ENCODE peak calls at places on chromosomes 1 and 21, in six cellular contexts. H is tibial nerve, O is left ventricle myocardium inferior, X is transverse colon, R is endodermal cell, E is esophagus squamous epithelium. Y is an unnamed sample.

GRCh38 chr1:217846733-217847132 is 215.6 kb downstream of the SPATA17 start:
- DNase-seq in O (no peak), H (no peak), R (no peak), E (no peak), X (no peak), Y (no peak)

GRCh38 chr1:12518956-12519707 is 98.9 kb downstream of the DHRS3 start:
- DNase-seq in H (peak; percentile 63), O (peak; percentile 80), E (no peak), X (peak; percentile 62), R (no peak), Y (no peak)

GRCh38 chr1:99005142-99005491 is 456 bp upstream of the PLPPR5 start:
- DNase-seq in E (no peak), H (no peak), O (no peak), X (no peak), R (peak; percentile 78), Y (no peak)

GRCh38 chr1:227886503-227886961 is 61.2 kb downstream of the WNT9A start:
- DNase-seq in H (peak; percentile 10), E (no peak), R (peak; percentile 68), O (no peak), X (no peak), Y (peak; percentile 59)

GRCh38 chr1:149888160-149888998 is 11.0 kb upstream of the BOLA1 start:
- DNase-seq in X (peak; percentile 86), E (peak; percentile 11), O (peak; percentile 76), R (peak; percentile 96), H (peak; percentile 68), Y (peak; percentile 92)

GRCh38 chr1:102799496-102799895 is 308.8 kb downstream of the COL11A1 start:
- DNase-seq in O (no peak), H (no peak), R (no peak), X (no peak), E (no peak), Y (no peak)

GRCh38 chr1:50163674-50164073 is 55.0 kb downstream of the ELAVL4 start:
- DNase-seq in X (no peak), O (no peak), R (no peak), H (no peak), E (no peak), Y (no peak)

GRCh38 chr1:97366986-97367385 is 553.8 kb downstream of the DPYD start:
- DNase-seq in R (no peak), O (no peak), E (no peak), X (no peak), H (no peak), Y (no peak)

GRCh38 chr1:228515200-228515834 is 28.1 kb downstream of the RNF187 start:
- DNase-seq in H (no peak), R (peak; percentile 77), E (no peak), O (no peak), X (no peak), Y (no peak)

GRCh38 chr1:54121482-54122130 is 31.2 kb downstream of the CDCP2 start:
- DNase-seq in R (peak; percentile 96), X (peak; percentile 85), E (no peak), H (peak; percentile 49), O (peak; percentile 72), Y (peak; percentile 75)

GRCh38 chr1:209651148-209651547 is 1.1 kb downstream of the LAMB3 start:
- DNase-seq in R (peak; percentile 72), O (peak; percentile 68), H (no peak), E (no peak), X (peak; percentile 84), Y (no peak)

GRCh38 chr1:89429062-89429461 is 65.2 kb downstream of the GBP6 start:
- DNase-seq in O (no peak), X (no peak), H (no peak), R (no peak), E (no peak), Y (no peak)

GRCh38 chr1:156140879-156141707 is 12.3 kb upstream of the SEMA4A start:
- DNase-seq in E (no peak), O (no peak), R (peak; percentile 97), X (no peak), H (no peak), Y (peak; percentile 85)

GRCh38 chr1:209008586-209008985 is 574.9 kb upstream of the CAMK1G start:
- DNase-seq in R (no peak), O (no peak), X (no peak), H (no peak), E (no peak), Y (no peak)

GRCh38 chr1:25562101-25562927 is 18.9 kb downstream of the LDLRAP1 start:
- DNase-seq in H (no peak), E (peak; percentile 37), O (no peak), X (peak; percentile 89), R (no peak), Y (peak; percentile 59)

GRCh38 chr1:105865546-105865945 is 1190.9 kb upstream of the PRMT6 start:
- DNase-seq in X (no peak), O (no peak), H (no peak), E (no peak), R (no peak), Y (no peak)

GRCh38 chr1:150931773-150932172 is 5.6 kb downstream of the SETDB1 start:
- DNase-seq in H (no peak), E (no peak), R (no peak), O (no peak), X (no peak), Y (no peak)

GRCh38 chr1:200183637-200184036 is 156.1 kb downstream of the NR5A2 start:
- DNase-seq in E (no peak), X (no peak), O (no peak), R (no peak), H (no peak), Y (no peak)

GRCh38 chr21:34890724-34891609 is 158.1 kb downstream of the RUNX1 start:
- DNase-seq in H (no peak), X (peak; percentile 30), O (peak; percentile 20), E (no peak), R (peak; percentile 75), Y (peak; percentile 43)

DNA sequence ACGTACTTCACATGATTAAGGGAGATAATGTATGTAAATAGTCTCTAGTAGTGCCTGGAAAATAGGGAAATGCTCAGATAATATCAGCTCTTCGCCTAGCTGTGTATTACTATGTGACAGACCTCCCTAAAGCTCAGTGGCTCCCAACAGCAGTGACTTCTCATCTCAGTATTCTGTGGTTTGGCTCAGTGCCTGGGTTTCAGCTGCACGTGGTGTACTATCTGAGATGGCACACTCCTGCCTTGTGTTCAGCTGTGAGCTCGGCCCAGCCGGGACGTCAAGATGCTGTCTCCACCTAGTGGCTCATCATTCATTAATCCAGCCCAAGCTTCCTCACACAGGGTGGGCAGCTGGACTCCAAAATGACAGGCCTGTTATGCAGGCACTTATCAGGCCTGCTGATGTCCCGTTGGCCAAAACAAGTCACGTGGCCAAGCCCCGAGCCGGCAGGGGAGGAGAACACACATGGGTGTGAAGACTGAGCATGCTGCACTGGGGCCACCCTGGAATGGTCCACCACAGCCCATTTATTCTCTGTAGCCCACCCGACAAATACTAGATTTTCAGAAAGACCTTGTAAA is 17.8 kb downstream of the SLFNL1 start:
- DNase-seq in O (peak; percentile 89), X (peak; percentile 92), E (peak; percentile 69), R (peak; percentile 74), H (peak; percentile 96), Y (peak; percentile 97)
- TF ChIP-seq CTCF in O (peak; percentile 68), X (peak; percentile 35), E (peak; percentile 20), R (peak; percentile 59), H (peak; percentile 79), Y (peak; percentile 34)

GRCh38 chr1:248155927-248156326 is 11.0 kb downstream of the OR2M5 start:
- DNase-seq in X (no peak), O (no peak), H (no peak), R (no peak), E (no peak), Y (no peak)
- H3K9me3 ChIP-seq in X (no peaks in the 10 kb centered on the region), O (no peaks in the 10 kb centered on the region), H (no peaks in the 10 kb centered on the region), R (peaks cover 68% of the 10 kb centered on the region), E (no peaks in the 10 kb centered on the region), Y (no peaks in the 10 kb centered on the region)

DNA sequence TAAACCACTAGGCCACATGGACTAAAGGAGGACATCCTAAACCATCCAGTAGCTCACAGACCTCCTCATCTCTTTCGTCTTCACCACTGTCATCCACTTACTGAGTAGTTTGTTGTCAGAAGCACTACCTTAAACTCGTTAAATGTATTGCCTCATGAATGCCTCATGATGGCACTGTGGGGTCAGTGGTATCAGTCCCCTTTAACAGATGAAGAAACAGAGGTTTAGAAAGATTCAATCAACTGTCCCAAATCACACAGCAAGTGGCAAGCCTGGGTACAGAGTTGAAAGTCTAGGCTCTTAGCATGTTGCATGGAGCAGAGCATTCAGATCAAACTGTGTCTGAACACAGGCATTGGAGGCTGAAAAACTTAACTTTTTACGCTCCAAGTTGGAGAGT is 183.6 kb upstream of the KIAA0040 start:
- DNase-seq in E (no peak), R (peak; percentile 56), X (no peak), H (no peak), O (no peak), Y (no peak)
- TF ChIP-seq CTCF in E (no peak), R (peak; percentile 82), X (no peak), H (no peak), O (peak; percentile 20), Y (no peak)

DNA sequence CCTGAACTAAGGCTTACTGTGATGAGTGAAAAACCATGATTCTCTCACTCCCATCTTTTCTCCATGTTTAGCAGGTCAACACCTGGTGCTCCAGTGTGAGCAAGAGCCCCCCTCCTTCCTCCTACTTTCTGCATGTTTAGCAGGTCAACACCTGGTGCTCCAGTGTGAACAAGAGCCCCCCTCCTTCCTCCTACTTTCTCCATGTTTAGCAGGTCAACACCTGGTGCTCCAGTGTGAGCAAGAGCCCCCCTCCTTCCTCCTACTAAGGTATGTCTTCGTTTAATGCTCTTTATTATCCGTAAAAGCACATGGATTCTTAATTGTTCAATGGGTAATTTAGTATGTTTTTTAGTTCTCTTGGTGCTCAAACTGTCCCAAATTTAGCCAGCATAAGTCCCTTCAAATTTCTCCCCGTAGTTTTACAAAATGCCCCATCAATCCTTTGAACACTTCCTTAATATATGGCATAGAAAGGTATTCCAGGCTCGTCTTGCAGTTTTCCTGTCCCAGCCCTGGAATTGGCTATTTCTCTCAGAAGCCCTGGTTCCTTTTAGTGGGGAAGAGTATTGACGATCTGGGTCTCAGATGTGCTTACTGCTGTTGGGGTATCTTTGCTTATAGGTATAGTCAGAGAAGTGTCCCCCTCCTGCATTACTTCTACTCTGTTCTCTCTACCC is 760.8 kb upstream of the TPTE start:
- DNase-seq in R (no peak), X (no peak), H (no peak), O (no peak), E (no peak), Y (no peak)
- H3K9me3 ChIP-seq in R (peaks cover 90% of the 10 kb centered on the region), X (peaks cover 35% of the 10 kb centered on the region), H (no peaks in the 10 kb centered on the region), O (peaks cover 12% of the 10 kb centered on the region), E (peaks cover 6% of the 10 kb centered on the region), Y (no peaks in the 10 kb centered on the region)

DNA sequence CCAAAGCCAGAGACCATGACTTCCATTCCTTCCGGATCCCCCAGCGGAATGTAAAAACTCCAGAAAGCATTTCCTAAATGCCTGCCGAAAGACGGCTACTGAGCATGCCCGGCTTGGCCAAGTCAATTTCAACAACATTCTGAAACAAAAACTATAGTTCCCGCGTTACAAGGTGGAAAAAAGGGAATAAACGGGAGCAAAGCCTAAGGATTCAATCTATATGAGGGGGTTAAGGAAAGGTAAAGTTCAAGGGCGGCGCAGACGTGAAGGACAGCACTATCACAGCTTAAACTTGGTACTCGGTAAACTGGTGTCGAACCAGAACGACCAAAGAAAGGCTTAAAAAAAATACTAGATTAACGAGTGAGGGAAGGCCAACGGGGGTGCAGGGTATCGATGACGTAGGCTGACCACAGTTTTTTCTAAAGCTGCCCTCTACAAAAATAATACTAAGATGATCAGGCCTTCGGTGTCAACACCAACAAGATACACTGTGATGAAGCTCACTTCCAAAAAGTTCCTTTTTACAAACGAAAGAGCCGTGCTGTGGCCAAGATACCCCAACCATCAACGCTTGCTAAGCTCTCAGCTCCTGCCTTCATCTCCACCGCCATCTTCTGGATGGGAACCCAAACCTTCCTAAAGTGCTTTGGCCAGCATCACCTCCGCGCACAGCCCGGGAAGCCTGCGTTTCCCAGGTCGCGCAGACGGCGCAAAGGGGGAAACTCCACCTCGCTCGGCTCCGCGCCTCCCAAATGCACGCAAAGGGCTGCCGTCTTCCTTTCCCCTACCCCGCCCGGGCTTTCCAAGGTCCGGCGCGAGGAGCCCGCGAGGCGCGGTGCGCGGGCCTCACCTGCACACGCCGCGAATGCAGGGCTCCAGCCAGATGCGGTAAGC is 730 bp downstream of the USP48 start:
- DNase-seq in E (no peak), X (peak; percentile 63), H (no peak), R (peak; percentile 82), O (no peak), Y (no peak)
- TF ChIP-seq CTCF in E (no peak), X (no peak), H (no peak), R (peak; percentile 45), O (peak; percentile 35), Y (no peak)

Y was measured in upper lobe of left lung.